ENCODE peak calls at places on chromosomes 1 and 21, in eight cellular contexts. J is GM12865; H is SK-N-SH; T is activated T-helper 1 cell treated with anti-CD3 and anti-CD28 coated beads, Interleukin-12 subunit alpha, Interleukin-12 subunit beta, Interleukin-2, Interleukin-4 antibody, amounts not matched to agents 30 ng/mL and 10 ng/mL and 1 ng/mL, durations not matched to agents 14 hours and 24 hours and 36 hours; G is kidney epithelial cell; L is stimulated activated CD4-positive, alpha-beta T cell treated with anti-CD3 and anti-CD28 coated beads, Interleukin-1b, Interleukin-23, amount 100 ng/mL, for 48 hours; O is aorta; S is frontal cortex. A is an unnamed sample.

GRCh38 chr1:114428083-114428754 is 82.8 kb downstream of the TRIM33 start:
- DNase-seq in J (peak), H (no peak), T (no peak), G (no peak), L (no peak), O (no peak), S (no peak), A (no peak)

GRCh38 chr1:111412839-111413238 is 14.7 kb downstream of the OVGP1 start:
- DNase-seq in J (no peak), H (no peak), T (no peak), G (no peak), L (no peak), O (no peak), S (no peak), A (no peak)

GRCh38 chr1:238293075-238293474 is 402.4 kb upstream of the ZP4 start:
- DNase-seq in J (no peak), H (no peak), T (no peak), G (no peak), L (no peak), O (no peak), S (no peak), A (no peak)

GRCh38 chr1:93702102-93702827 is 20.6 kb upstream of the BCAR3 start:
- DNase-seq in J (peak), H (peak), T (no peak), G (peak), L (no peak), O (no peak), S (no peak), A (peak)

GRCh38 chr1:31396633-31397351 is 16.2 kb upstream of the SERINC2 start:
- DNase-seq in J (no peak), H (no peak), T (no peak), G (peak), L (no peak), O (no peak), S (no peak), A (no peak)

GRCh38 chr1:227951624-227952373 is 4.1 kb upstream of the WNT9A start:
- DNase-seq in J (no peak), H (no peak), T (no peak), G (no peak), L (no peak), O (peak), S (no peak), A (no peak)

GRCh38 chr1:23168462-23169218 is at the start of gene LUZP1:
- DNase-seq in J (peak), H (peak), T (peak), G (no peak), L (peak), O (peak), S (peak), A (peak)

GRCh38 chr1:159996653-159997052 is 35.1 kb downstream of the PIGM start:
- DNase-seq in J (no peak), H (no peak), T (no peak), G (no peak), L (no peak), O (no peak), S (no peak), A (no peak)

GRCh38 chr1:154837034-154837678 is 32.9 kb downstream of the KCNN3 start:
- DNase-seq in J (no peak), H (no peak), T (no peak), G (no peak), L (no peak), O (no peak), S (no peak), A (no peak)

GRCh38 chr1:205262706-205263105 is 35.0 kb downstream of the TMCC2 start:
- DNase-seq in J (no peak), H (no peak), T (no peak), G (no peak), L (no peak), O (no peak), S (no peak), A (no peak)

GRCh38 chr1:179228783-179229213 is 679 bp downstream of the ABL2 start:
- DNase-seq in J (peak), H (peak), T (peak), G (no peak), L (peak), O (peak), S (peak), A (peak)

GRCh38 chr1:230849451-230850194 is 18.7 kb downstream of the C1orf198 start:
- DNase-seq in J (no peak), H (no peak), T (no peak), G (peak), L (no peak), O (peak), S (peak), A (no peak)

GRCh38 chr1:22365331-22366295 is 86.0 kb upstream of the ZBTB40 start:
- DNase-seq in J (no peak), H (no peak), T (no peak), G (no peak), L (no peak), O (no peak), S (no peak), A (peak)

GRCh38 chr1:219958875-219959417 is 30.6 kb upstream of the SLC30A10 start:
- DNase-seq in J (no peak), H (no peak), T (no peak), G (no peak), L (no peak), O (no peak), S (no peak), A (no peak)

GRCh38 chr1:1162597-1163537 is 10.8 kb upstream of the TTLL10 start:
- DNase-seq in J (no peak), H (no peak), T (no peak), G (no peak), L (no peak), O (no peak), S (no peak), A (no peak)

GRCh38 chr1:1331068-1331965 is at the start of gene TAS1R3:
- DNase-seq in J (no peak), H (no peak), T (no peak), G (no peak), L (no peak), O (no peak), S (no peak), A (no peak)

GRCh38 chr1:45187735-45188134 is 18.7 kb downstream of the ZSWIM5 start:
- DNase-seq in J (no peak), H (no peak), T (no peak), G (no peak), L (no peak), O (no peak), S (no peak), A (no peak)

GRCh38 chr1:921011-921837 is 2.5 kb upstream of the SAMD11 start:
- DNase-seq in J (peak), H (peak), T (no peak), G (no peak), L (no peak), O (peak), S (peak), A (peak)

GRCh38 chr1:200897188-200897710 is 2.5 kb downstream of the INAVA start:
- DNase-seq in J (no peak), H (no peak), T (no peak), G (no peak), L (no peak), O (no peak), S (no peak), A (no peak)

GRCh38 chr1:91874167-91874566 is 11.8 kb downstream of the TGFBR3 start:
- DNase-seq in J (no peak), H (no peak), T (no peak), G (no peak), L (no peak), O (no peak), S (no peak), A (no peak)

GRCh38 chr1:86155807-86156561 is 588 bp downstream of the COL24A1 start:
- DNase-seq in J (peak), H (peak), T (no peak), G (no peak), L (no peak), O (peak), S (peak), A (peak)

GRCh38 chr1:223815865-223816264 is 29.9 kb downstream of the TP53BP2 start:
- DNase-seq in J (no peak), H (no peak), T (no peak), G (peak), L (no peak), O (no peak), S (no peak), A (no peak)

GRCh38 chr1:89546082-89546889 is 21.7 kb downstream of the LRRC8B start:
- DNase-seq in J (no peak), H (no peak), T (no peak), G (no peak), L (no peak), O (no peak), S (no peak), A (no peak)

GRCh38 chr1:38728176-38728908 is 131.2 kb downstream of the RRAGC start:
- DNase-seq in J (no peak), H (no peak), T (no peak), G (peak), L (no peak), O (peak), S (peak), A (peak)

GRCh38 chr1:203638914-203639313 is 12.3 kb downstream of the ATP2B4 start:
- DNase-seq in J (no peak), H (no peak), T (no peak), G (no peak), L (no peak), O (no peak), S (no peak), A (no peak)

GRCh38 chr1:154760469-154760933 is 109.6 kb downstream of the KCNN3 start:
- DNase-seq in J (peak), H (peak), T (peak), G (no peak), L (peak), O (peak), S (peak), A (peak)

GRCh38 chr1:203148127-203148526 is 20.6 kb downstream of the ADORA1 start:
- DNase-seq in J (no peak), H (no peak), T (no peak), G (no peak), L (no peak), O (no peak), S (no peak), A (no peak)

GRCh38 chr1:112688781-112689193 is 14.3 kb downstream of the MOV10 start:
- DNase-seq in J (no peak), H (peak), T (no peak), G (no peak), L (no peak), O (no peak), S (no peak), A (no peak)

GRCh38 chr1:234996245-234996757 is 132.3 kb downstream of the TOMM20 start:
- DNase-seq in J (no peak), H (no peak), T (no peak), G (no peak), L (no peak), O (no peak), S (no peak), A (no peak)

GRCh38 chr1:168135116-168135981 is 1.4 kb downstream of the GPR161 start:
- DNase-seq in J (no peak), H (peak), T (no peak), G (no peak), L (no peak), O (no peak), S (no peak), A (no peak)

GRCh38 chr1:4169991-4170390 is 269.9 kb upstream of the C1orf174 start:
- DNase-seq in J (no peak), H (no peak), T (no peak), G (no peak), L (no peak), O (no peak), S (no peak), A (no peak)

GRCh38 chr1:63971557-63971956 is 197.7 kb downstream of the ROR1 start:
- DNase-seq in J (no peak), H (no peak), T (no peak), G (no peak), L (no peak), O (no peak), S (no peak), A (no peak)

GRCh38 chr1:203676455-203676854 is 49.8 kb downstream of the ATP2B4 start:
- DNase-seq in J (no peak), H (no peak), T (no peak), G (no peak), L (no peak), O (no peak), S (no peak), A (no peak)

GRCh38 chr21:36422279-36423098 is 37.3 kb downstream of the CHAF1B start:
- DNase-seq in J (peak), H (peak), T (no peak), G (no peak), L (peak), O (peak), S (peak), A (peak)

GRCh38 chr1:84847253-84848247 is 45.5 kb downstream of the LPAR3 start:
- DNase-seq in J (peak), H (peak), T (no peak), G (peak), L (peak), O (peak), S (peak), A (peak)

GRCh38 chr21:15992171-15992570 is 262.4 kb downstream of the USP25 start:
- DNase-seq in J (no peak), H (no peak), T (no peak), G (no peak), L (no peak), O (no peak), S (no peak), A (no peak)

GRCh38 chr1:30883389-30884172 is 25.0 kb downstream of the SDC3 start:
- DNase-seq in J (no peak), H (no peak), T (no peak), G (no peak), L (no peak), O (no peak), S (no peak), A (no peak)

GRCh38 chr21:35423694-35424093 is 374.6 kb upstream of the RUNX1 start:
- DNase-seq in J (no peak), H (no peak), T (no peak), G (no peak), L (no peak), O (no peak), S (no peak), A (no peak)